ENCODE peak calls at places on chromosomes 7 and 10, in nine cellular contexts. U is heart left ventricle; W is OCI-LY7; Y is mucosa of descending colon; F is AG09309; J is CD8-positive, alpha-beta T cell; N is choroid plexus epithelial cell; H is cardiac muscle cell; T is dorsolateral prefrontal cortex. R is an unnamed sample.

GRCh38 chr7:93957767-93958166 is 36.2 kb downstream of the GNG11 start:
- DNase-seq in W (no peak), T (no peak), U (no peak), N (no peak), Y (no peak), F (no peak), H (no peak), J (no peak), R (no peak)

GRCh38 chr10:75108684-75109458 is 2.6 kb upstream of the SAMD8 start:
- DNase-seq in W (peak; percentile 21), F (no peak), J (peak; percentile 44), H (peak; percentile 71), T (no peak), U (no peak), N (no peak), Y (no peak), R (no peak)

GRCh38 chr7:107080533-107080932 is 36.0 kb downstream of the PRKAR2B start:
- DNase-seq in W (no peak), H (no peak), T (no peak), Y (no peak), F (no peak), J (no peak), N (no peak), U (no peak), R (no peak)

GRCh38 chr7:96224682-96225081 is 97.2 kb downstream of the SLC25A13 start:
- DNase-seq in Y (peak; percentile 14), T (no peak), U (no peak), W (no peak), H (no peak), F (no peak), J (no peak), N (peak; percentile 66), R (no peak)

GRCh38 chr10:121057291-121057690 is 206.1 kb downstream of the WDR11 start:
- DNase-seq in J (no peak), W (no peak), T (no peak), U (no peak), N (no peak), Y (no peak), H (no peak), F (no peak), R (no peak)

GRCh38 chr7:149599636-149600206 is 102.1 kb upstream of the ZNF746 start:
- DNase-seq in T (no peak), F (no peak), W (peak; percentile 77), Y (no peak), N (no peak), H (no peak), U (no peak), J (no peak), R (peak; percentile 28)

GRCh38 chr7:31497501-31497900 is 16.4 kb upstream of the ITPRID1 start:
- DNase-seq in Y (no peak), N (no peak), U (no peak), W (no peak), T (no peak), F (no peak), H (no peak), J (no peak), R (no peak)

GRCh38 chr10:88651131-88651541 is 13.1 kb upstream of the LIPF start:
- DNase-seq in H (no peak), Y (no peak), N (peak; percentile 87), F (peak; percentile 58), U (no peak), J (no peak), T (no peak), W (no peak), R (no peak)

GRCh38 chr10:71132321-71132810 is 80.0 kb upstream of the UNC5B start:
- DNase-seq in U (no peak), F (no peak), H (no peak), N (no peak), Y (no peak), T (no peak), W (no peak), J (no peak), R (no peak)

GRCh38 chr7:28114056-28114455 is 66.5 kb downstream of the JAZF1 start:
- DNase-seq in U (no peak), J (no peak), Y (no peak), H (no peak), W (no peak), F (no peak), T (no peak), N (no peak), R (no peak)

GRCh38 chr10:131820626-131821025 is 80.2 kb upstream of the PPP2R2D start:
- DNase-seq in Y (no peak), H (no peak), N (no peak), F (no peak), J (peak; percentile 19), T (peak; percentile 15), W (no peak), U (no peak), R (no peak)

GRCh38 chr7:45199506-45199905 is 41.9 kb downstream of the RAMP3 start:
- DNase-seq in F (no peak), H (no peak), N (no peak), U (no peak), Y (no peak), T (no peak), W (no peak), J (no peak), R (no peak)

GRCh38 chr7:141685285-141686035 is 16.5 kb downstream of the DENND11 start:
- DNase-seq in U (no peak), N (no peak), T (peak; percentile 77), Y (no peak), J (no peak), W (no peak), F (no peak), H (no peak), R (no peak)

GRCh38 chr7:141688038-141688437 is 13.9 kb downstream of the DENND11 start:
- DNase-seq in H (no peak), U (no peak), N (no peak), Y (no peak), W (no peak), F (no peak), J (no peak), T (no peak), R (no peak)

GRCh38 chr7:141686670-141687069 is 15.3 kb downstream of the DENND11 start:
- DNase-seq in J (no peak), F (no peak), N (no peak), W (no peak), Y (no peak), U (no peak), T (no peak), H (no peak), R (no peak)

GRCh38 chr7:141691540-141691939 is 10.4 kb downstream of the DENND11 start:
- DNase-seq in H (no peak), W (no peak), J (no peak), F (no peak), N (no peak), U (no peak), Y (no peak), T (no peak), R (no peak)

GRCh38 chr7:141686074-141686473 is 15.9 kb downstream of the DENND11 start:
- DNase-seq in W (no peak), H (no peak), Y (no peak), J (no peak), U (no peak), N (no peak), T (no peak), F (no peak), R (no peak)
- H3K4me3 ChIP-seq in W (no peak overlapping the region), H (no peak overlapping the region), Y (no peak overlapping the region), J (no peak overlapping the region), U (no peak overlapping the region), N (no peak overlapping the region), T (no peak overlapping the region), F (no peak overlapping the region), R (no peak overlapping the region)

GRCh38 chr10:5346881-5347280 is 17.9 kb upstream of the UCN3 start:
- DNase-seq in W (no peak), U (no peak), F (no peak), Y (no peak), T (no peak), J (no peak), H (no peak), N (no peak), R (no peak)

GRCh38 chr10:5344746-5345145 is 20.0 kb upstream of the UCN3 start:
- DNase-seq in U (no peak), H (no peak), W (no peak), T (no peak), Y (no peak), J (no peak), F (no peak), N (no peak), R (no peak)

GRCh38 chr10:5343092-5343491 is 21.7 kb upstream of the UCN3 start:
- DNase-seq in J (no peak), Y (peak; percentile 54), U (no peak), W (no peak), N (no peak), T (no peak), F (no peak), H (no peak), R (no peak)

GRCh38 chr10:5343979-5344378 is 20.8 kb upstream of the UCN3 start:
- DNase-seq in N (no peak), T (no peak), W (no peak), H (no peak), Y (no peak), J (no peak), F (no peak), U (no peak), R (no peak)

GRCh38 chr10:5343561-5343960 is 21.2 kb upstream of the UCN3 start:
- DNase-seq in J (no peak), T (no peak), N (peak; percentile 13), U (no peak), H (no peak), F (no peak), W (no peak), Y (peak; percentile 10), R (no peak)
- TF ChIP-seq CTCF in J (no peak), T (no peak), N (peak; percentile 8), U (peak; percentile 12), H (peak; percentile 13), F (no peak), W (no peak), Y (no peak), R (peak; percentile 19)

DNA sequence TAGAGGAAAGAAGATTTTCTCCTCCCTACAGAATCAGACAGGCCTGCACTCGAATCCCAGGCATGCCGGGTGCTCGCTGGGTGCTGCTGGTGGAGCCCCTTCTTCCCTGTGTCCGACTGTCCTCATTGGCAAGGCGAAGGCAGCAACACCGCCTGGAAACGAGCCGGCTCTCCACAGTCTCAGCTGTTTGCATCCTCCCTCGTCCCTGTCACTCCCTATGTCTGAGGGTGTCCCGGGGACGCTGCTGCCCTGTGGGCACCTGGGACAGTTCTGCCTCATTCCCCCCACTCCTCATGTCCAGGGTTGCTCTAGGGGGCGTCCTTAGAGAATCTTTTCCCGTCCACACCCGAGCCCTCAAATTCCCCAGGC is 31.6 kb upstream of the TMEM72 start:
- DNase-seq in H (no peak), W (no peak), T (no peak), J (no peak), U (no peak), Y (no peak), N (no peak), F (no peak), R (no peak)
- H3K4me3 ChIP-seq in H (peak overlapping the region; percentile 12), W (no peak overlapping the region), T (peak overlapping the region; percentile 54), J (peak overlapping the region; percentile 66), U (peak overlapping the region; percentile 52), Y (no peak overlapping the region), N (peak overlapping the region; percentile 57), F (no peak overlapping the region), R (no peak overlapping the region)

DNA sequence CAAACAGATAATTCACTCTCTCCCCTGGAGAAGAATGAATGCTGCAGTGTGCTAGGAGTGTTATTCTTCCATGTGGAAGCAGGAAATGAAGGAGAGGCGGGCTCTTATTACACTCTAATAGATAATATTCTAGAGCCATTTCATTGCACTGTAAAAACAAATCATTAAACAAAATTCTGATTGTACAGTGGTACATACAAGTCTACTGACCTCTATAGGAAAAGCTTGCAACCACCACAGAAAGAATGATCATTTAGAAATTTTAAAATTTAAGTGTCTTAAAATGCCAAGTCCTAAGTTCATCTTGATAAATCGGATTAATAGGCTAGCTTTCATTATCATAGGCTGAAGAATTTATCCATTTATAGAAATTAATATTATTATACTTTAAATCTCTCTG is 960.3 kb upstream of the LRRN3 start:
- DNase-seq in H (no peak), U (no peak), F (no peak), T (no peak), J (no peak), N (peak; percentile 24), Y (no peak), W (no peak), R (no peak)
- TF ChIP-seq CTCF in H (no peak), U (no peak), F (no peak), T (no peak), J (no peak), N (peak; percentile 28), Y (no peak), W (peak; percentile 25), R (no peak)

R was measured in GM06990.